ENCODE peak calls at places on chromosomes 1 and 21, in six cellular contexts. One of them, this sample, is unnamed.

GRCh38 chr1:231162970-231163830 is 1.3 kb downstream of the TRIM67 start:
- DNase-seq in NCI-H748 treated with DMSO at 0.1 percent for 48 hours: no peak
- DNase-seq in T follicular helper cell: no peak
- DNase-seq in heart right ventricle: no peak
- DNase-seq in stimulated activated CD8-positive, alpha-beta memory T cell treated with anti-CD3 and anti-CD28 coated beads, Interleukin-2, amount 100 ng/mL, for 48 hours: no peak
- DNase-seq in stimulated activated effector memory CD8-positive, alpha-beta T cell treated with anti-CD3 and anti-CD28 coated beads, Interleukin-12 subunit alpha, Interleukin-12 subunit beta, amount 100 ng/mL, for 72 hours: no peak
- DNase-seq in this sample: no peak

GRCh38 chr1:115807723-115808122 is 33.2 kb downstream of the NHLH2 start:
- DNase-seq in NCI-H748 treated with DMSO at 0.1 percent for 48 hours: peak; percentile 51
- DNase-seq in T follicular helper cell: peak; percentile 3
- DNase-seq in heart right ventricle: peak; percentile 59
- DNase-seq in stimulated activated CD8-positive, alpha-beta memory T cell treated with anti-CD3 and anti-CD28 coated beads, Interleukin-2, amount 100 ng/mL, for 48 hours: no peak
- DNase-seq in stimulated activated effector memory CD8-positive, alpha-beta T cell treated with anti-CD3 and anti-CD28 coated beads, Interleukin-12 subunit alpha, Interleukin-12 subunit beta, amount 100 ng/mL, for 72 hours: peak; percentile 27
- DNase-seq in this sample: peak; percentile 82

GRCh38 chr1:86950712-86951111 is 36.3 kb downstream of the HS2ST1 start:
- DNase-seq in NCI-H748 treated with DMSO at 0.1 percent for 48 hours: no peak
- DNase-seq in T follicular helper cell: no peak
- DNase-seq in heart right ventricle: no peak
- DNase-seq in stimulated activated CD8-positive, alpha-beta memory T cell treated with anti-CD3 and anti-CD28 coated beads, Interleukin-2, amount 100 ng/mL, for 48 hours: no peak
- DNase-seq in stimulated activated effector memory CD8-positive, alpha-beta T cell treated with anti-CD3 and anti-CD28 coated beads, Interleukin-12 subunit alpha, Interleukin-12 subunit beta, amount 100 ng/mL, for 72 hours: no peak
- DNase-seq in this sample: no peak

GRCh38 chr1:243323481-243323880 is 67.6 kb downstream of the SDCCAG8 start:
- DNase-seq in NCI-H748 treated with DMSO at 0.1 percent for 48 hours: no peak
- DNase-seq in T follicular helper cell: no peak
- DNase-seq in heart right ventricle: no peak
- DNase-seq in stimulated activated CD8-positive, alpha-beta memory T cell treated with anti-CD3 and anti-CD28 coated beads, Interleukin-2, amount 100 ng/mL, for 48 hours: no peak
- DNase-seq in stimulated activated effector memory CD8-positive, alpha-beta T cell treated with anti-CD3 and anti-CD28 coated beads, Interleukin-12 subunit alpha, Interleukin-12 subunit beta, amount 100 ng/mL, for 72 hours: no peak
- DNase-seq in this sample: no peak

GRCh38 chr21:18951291-18952038 is 547.9 kb upstream of the TMPRSS15 start:
- DNase-seq in NCI-H748 treated with DMSO at 0.1 percent for 48 hours: peak; percentile 33
- DNase-seq in T follicular helper cell: no peak
- DNase-seq in heart right ventricle: no peak
- DNase-seq in stimulated activated CD8-positive, alpha-beta memory T cell treated with anti-CD3 and anti-CD28 coated beads, Interleukin-2, amount 100 ng/mL, for 48 hours: no peak
- DNase-seq in stimulated activated effector memory CD8-positive, alpha-beta T cell treated with anti-CD3 and anti-CD28 coated beads, Interleukin-12 subunit alpha, Interleukin-12 subunit beta, amount 100 ng/mL, for 72 hours: no peak
- DNase-seq in this sample: no peak

GRCh38 chr1:46037597-46037936 is 94.9 kb downstream of the PIK3R3 start:
- DNase-seq in NCI-H748 treated with DMSO at 0.1 percent for 48 hours: no peak
- DNase-seq in T follicular helper cell: no peak
- DNase-seq in heart right ventricle: no peak
- DNase-seq in stimulated activated CD8-positive, alpha-beta memory T cell treated with anti-CD3 and anti-CD28 coated beads, Interleukin-2, amount 100 ng/mL, for 48 hours: no peak
- DNase-seq in stimulated activated effector memory CD8-positive, alpha-beta T cell treated with anti-CD3 and anti-CD28 coated beads, Interleukin-12 subunit alpha, Interleukin-12 subunit beta, amount 100 ng/mL, for 72 hours: no peak
- DNase-seq in this sample: peak; percentile 6

GRCh38 chr1:215923129-215923824 is 356.2 kb downstream of the KCTD3 start:
- DNase-seq in NCI-H748 treated with DMSO at 0.1 percent for 48 hours: no peak
- DNase-seq in T follicular helper cell: no peak
- DNase-seq in heart right ventricle: no peak
- DNase-seq in stimulated activated CD8-positive, alpha-beta memory T cell treated with anti-CD3 and anti-CD28 coated beads, Interleukin-2, amount 100 ng/mL, for 48 hours: no peak
- DNase-seq in stimulated activated effector memory CD8-positive, alpha-beta T cell treated with anti-CD3 and anti-CD28 coated beads, Interleukin-12 subunit alpha, Interleukin-12 subunit beta, amount 100 ng/mL, for 72 hours: no peak
- DNase-seq in this sample: peak; percentile 53

GRCh38 chr1:84721152-84721551 is 30.9 kb upstream of the SSX2IP start:
- DNase-seq in NCI-H748 treated with DMSO at 0.1 percent for 48 hours: no peak
- DNase-seq in T follicular helper cell: no peak
- DNase-seq in heart right ventricle: no peak
- DNase-seq in stimulated activated CD8-positive, alpha-beta memory T cell treated with anti-CD3 and anti-CD28 coated beads, Interleukin-2, amount 100 ng/mL, for 48 hours: no peak
- DNase-seq in stimulated activated effector memory CD8-positive, alpha-beta T cell treated with anti-CD3 and anti-CD28 coated beads, Interleukin-12 subunit alpha, Interleukin-12 subunit beta, amount 100 ng/mL, for 72 hours: no peak
- DNase-seq in this sample: peak; percentile 66

GRCh38 chr1:106022312-106022902 is 1034.1 kb upstream of the PRMT6 start:
- DNase-seq in NCI-H748 treated with DMSO at 0.1 percent for 48 hours: no peak
- DNase-seq in T follicular helper cell: no peak
- DNase-seq in heart right ventricle: no peak
- DNase-seq in stimulated activated CD8-positive, alpha-beta memory T cell treated with anti-CD3 and anti-CD28 coated beads, Interleukin-2, amount 100 ng/mL, for 48 hours: no peak
- DNase-seq in stimulated activated effector memory CD8-positive, alpha-beta T cell treated with anti-CD3 and anti-CD28 coated beads, Interleukin-12 subunit alpha, Interleukin-12 subunit beta, amount 100 ng/mL, for 72 hours: no peak
- DNase-seq in this sample: peak; percentile 40

GRCh38 chr1:67687649-67688048 is 2.6 kb downstream of the GADD45A start:
- DNase-seq in NCI-H748 treated with DMSO at 0.1 percent for 48 hours: no peak
- DNase-seq in T follicular helper cell: no peak
- DNase-seq in heart right ventricle: no peak
- DNase-seq in stimulated activated CD8-positive, alpha-beta memory T cell treated with anti-CD3 and anti-CD28 coated beads, Interleukin-2, amount 100 ng/mL, for 48 hours: no peak
- DNase-seq in stimulated activated effector memory CD8-positive, alpha-beta T cell treated with anti-CD3 and anti-CD28 coated beads, Interleukin-12 subunit alpha, Interleukin-12 subunit beta, amount 100 ng/mL, for 72 hours: no peak
- DNase-seq in this sample: peak; percentile 90

GRCh38 chr1:21703318-21703963 is 34.3 kb upstream of the RAP1GAP start:
- DNase-seq in NCI-H748 treated with DMSO at 0.1 percent for 48 hours: no peak
- DNase-seq in T follicular helper cell: no peak
- DNase-seq in heart right ventricle: no peak
- DNase-seq in stimulated activated CD8-positive, alpha-beta memory T cell treated with anti-CD3 and anti-CD28 coated beads, Interleukin-2, amount 100 ng/mL, for 48 hours: no peak
- DNase-seq in stimulated activated effector memory CD8-positive, alpha-beta T cell treated with anti-CD3 and anti-CD28 coated beads, Interleukin-12 subunit alpha, Interleukin-12 subunit beta, amount 100 ng/mL, for 72 hours: no peak
- DNase-seq in this sample: peak; percentile 58

GRCh38 chr1:26474824-26475223 is 2.6 kb downstream of the HMGN2 start:
- DNase-seq in NCI-H748 treated with DMSO at 0.1 percent for 48 hours: no peak
- DNase-seq in T follicular helper cell: no peak
- DNase-seq in heart right ventricle: no peak
- DNase-seq in stimulated activated CD8-positive, alpha-beta memory T cell treated with anti-CD3 and anti-CD28 coated beads, Interleukin-2, amount 100 ng/mL, for 48 hours: no peak
- DNase-seq in stimulated activated effector memory CD8-positive, alpha-beta T cell treated with anti-CD3 and anti-CD28 coated beads, Interleukin-12 subunit alpha, Interleukin-12 subunit beta, amount 100 ng/mL, for 72 hours: no peak
- DNase-seq in this sample: no peak

GRCh38 chr1:2604854-2605753 is 18.5 kb downstream of the PRXL2B start:
- DNase-seq in NCI-H748 treated with DMSO at 0.1 percent for 48 hours: no peak
- DNase-seq in T follicular helper cell: no peak
- DNase-seq in heart right ventricle: no peak
- DNase-seq in stimulated activated CD8-positive, alpha-beta memory T cell treated with anti-CD3 and anti-CD28 coated beads, Interleukin-2, amount 100 ng/mL, for 48 hours: no peak
- DNase-seq in stimulated activated effector memory CD8-positive, alpha-beta T cell treated with anti-CD3 and anti-CD28 coated beads, Interleukin-12 subunit alpha, Interleukin-12 subunit beta, amount 100 ng/mL, for 72 hours: no peak
- DNase-seq in this sample: no peak

GRCh38 chr1:229171934-229172333 is 99.0 kb upstream of the RAB4A start:
- DNase-seq in NCI-H748 treated with DMSO at 0.1 percent for 48 hours: peak; percentile 76
- DNase-seq in T follicular helper cell: no peak
- DNase-seq in heart right ventricle: no peak
- DNase-seq in stimulated activated CD8-positive, alpha-beta memory T cell treated with anti-CD3 and anti-CD28 coated beads, Interleukin-2, amount 100 ng/mL, for 48 hours: no peak
- DNase-seq in stimulated activated effector memory CD8-positive, alpha-beta T cell treated with anti-CD3 and anti-CD28 coated beads, Interleukin-12 subunit alpha, Interleukin-12 subunit beta, amount 100 ng/mL, for 72 hours: no peak
- DNase-seq in this sample: no peak

GRCh38 chr1:15732686-15733081 is 3.4 kb upstream of the SLC25A34 start:
- DNase-seq in NCI-H748 treated with DMSO at 0.1 percent for 48 hours: no peak
- DNase-seq in T follicular helper cell: no peak
- DNase-seq in heart right ventricle: no peak
- DNase-seq in stimulated activated CD8-positive, alpha-beta memory T cell treated with anti-CD3 and anti-CD28 coated beads, Interleukin-2, amount 100 ng/mL, for 48 hours: no peak
- DNase-seq in stimulated activated effector memory CD8-positive, alpha-beta T cell treated with anti-CD3 and anti-CD28 coated beads, Interleukin-12 subunit alpha, Interleukin-12 subunit beta, amount 100 ng/mL, for 72 hours: no peak
- DNase-seq in this sample: no peak

GRCh38 chr1:209648366-209648765 is 3.9 kb downstream of the LAMB3 start:
- DNase-seq in NCI-H748 treated with DMSO at 0.1 percent for 48 hours: no peak
- DNase-seq in T follicular helper cell: no peak
- DNase-seq in heart right ventricle: no peak
- DNase-seq in stimulated activated CD8-positive, alpha-beta memory T cell treated with anti-CD3 and anti-CD28 coated beads, Interleukin-2, amount 100 ng/mL, for 48 hours: no peak
- DNase-seq in stimulated activated effector memory CD8-positive, alpha-beta T cell treated with anti-CD3 and anti-CD28 coated beads, Interleukin-12 subunit alpha, Interleukin-12 subunit beta, amount 100 ng/mL, for 72 hours: no peak
- DNase-seq in this sample: no peak

GRCh38 chr1:36304521-36304920 is 1.6 kb upstream of the SH3D21 start:
- DNase-seq in NCI-H748 treated with DMSO at 0.1 percent for 48 hours: no peak
- DNase-seq in T follicular helper cell: no peak
- DNase-seq in heart right ventricle: no peak
- DNase-seq in stimulated activated CD8-positive, alpha-beta memory T cell treated with anti-CD3 and anti-CD28 coated beads, Interleukin-2, amount 100 ng/mL, for 48 hours: no peak
- DNase-seq in stimulated activated effector memory CD8-positive, alpha-beta T cell treated with anti-CD3 and anti-CD28 coated beads, Interleukin-12 subunit alpha, Interleukin-12 subunit beta, amount 100 ng/mL, for 72 hours: no peak
- DNase-seq in this sample: no peak

GRCh38 chr1:226903819-226904710 is 33.6 kb downstream of the PSEN2 start:
- DNase-seq in NCI-H748 treated with DMSO at 0.1 percent for 48 hours: no peak
- DNase-seq in T follicular helper cell: no peak
- DNase-seq in heart right ventricle: peak; percentile 37
- DNase-seq in stimulated activated CD8-positive, alpha-beta memory T cell treated with anti-CD3 and anti-CD28 coated beads, Interleukin-2, amount 100 ng/mL, for 48 hours: no peak
- DNase-seq in stimulated activated effector memory CD8-positive, alpha-beta T cell treated with anti-CD3 and anti-CD28 coated beads, Interleukin-12 subunit alpha, Interleukin-12 subunit beta, amount 100 ng/mL, for 72 hours: no peak
- DNase-seq in this sample: no peak

GRCh38 chr1:31753623-31754349 is 10.4 kb downstream of the ADGRB2 start:
- DNase-seq in NCI-H748 treated with DMSO at 0.1 percent for 48 hours: no peak
- DNase-seq in T follicular helper cell: no peak
- DNase-seq in heart right ventricle: peak; percentile 65
- DNase-seq in stimulated activated CD8-positive, alpha-beta memory T cell treated with anti-CD3 and anti-CD28 coated beads, Interleukin-2, amount 100 ng/mL, for 48 hours: no peak
- DNase-seq in stimulated activated effector memory CD8-positive, alpha-beta T cell treated with anti-CD3 and anti-CD28 coated beads, Interleukin-12 subunit alpha, Interleukin-12 subunit beta, amount 100 ng/mL, for 72 hours: no peak
- DNase-seq in this sample: no peak

GRCh38 chr1:97943354-97943753 is 22.5 kb upstream of the DPYD start:
- DNase-seq in NCI-H748 treated with DMSO at 0.1 percent for 48 hours: no peak
- DNase-seq in T follicular helper cell: no peak
- DNase-seq in heart right ventricle: no peak
- DNase-seq in stimulated activated CD8-positive, alpha-beta memory T cell treated with anti-CD3 and anti-CD28 coated beads, Interleukin-2, amount 100 ng/mL, for 48 hours: no peak
- DNase-seq in stimulated activated effector memory CD8-positive, alpha-beta T cell treated with anti-CD3 and anti-CD28 coated beads, Interleukin-12 subunit alpha, Interleukin-12 subunit beta, amount 100 ng/mL, for 72 hours: no peak
- DNase-seq in this sample: peak; percentile 86

GRCh38 chr1:227736814-227737432 is 1.7 kb downstream of the SNAP47 start:
- DNase-seq in NCI-H748 treated with DMSO at 0.1 percent for 48 hours: no peak
- DNase-seq in T follicular helper cell: no peak
- DNase-seq in heart right ventricle: no peak
- DNase-seq in stimulated activated CD8-positive, alpha-beta memory T cell treated with anti-CD3 and anti-CD28 coated beads, Interleukin-2, amount 100 ng/mL, for 48 hours: no peak
- DNase-seq in stimulated activated effector memory CD8-positive, alpha-beta T cell treated with anti-CD3 and anti-CD28 coated beads, Interleukin-12 subunit alpha, Interleukin-12 subunit beta, amount 100 ng/mL, for 72 hours: no peak
- DNase-seq in this sample: no peak

GRCh38 chr1:38221006-38221649 is 174.5 kb upstream of the POU3F1 start:
- DNase-seq in NCI-H748 treated with DMSO at 0.1 percent for 48 hours: no peak
- DNase-seq in T follicular helper cell: no peak
- DNase-seq in heart right ventricle: no peak
- DNase-seq in stimulated activated CD8-positive, alpha-beta memory T cell treated with anti-CD3 and anti-CD28 coated beads, Interleukin-2, amount 100 ng/mL, for 48 hours: no peak
- DNase-seq in stimulated activated effector memory CD8-positive, alpha-beta T cell treated with anti-CD3 and anti-CD28 coated beads, Interleukin-12 subunit alpha, Interleukin-12 subunit beta, amount 100 ng/mL, for 72 hours: no peak
- DNase-seq in this sample: peak; percentile 22

GRCh38 chr21:35084869-35085268 is 35.8 kb upstream of the RUNX1 start:
- DNase-seq in NCI-H748 treated with DMSO at 0.1 percent for 48 hours: no peak
- DNase-seq in T follicular helper cell: no peak
- DNase-seq in heart right ventricle: no peak
- DNase-seq in stimulated activated CD8-positive, alpha-beta memory T cell treated with anti-CD3 and anti-CD28 coated beads, Interleukin-2, amount 100 ng/mL, for 48 hours: no peak
- DNase-seq in stimulated activated effector memory CD8-positive, alpha-beta T cell treated with anti-CD3 and anti-CD28 coated beads, Interleukin-12 subunit alpha, Interleukin-12 subunit beta, amount 100 ng/mL, for 72 hours: no peak
- DNase-seq in this sample: peak; percentile 94

GRCh38 chr1:115811140-115811828 is 29.6 kb downstream of the NHLH2 start:
- DNase-seq in NCI-H748 treated with DMSO at 0.1 percent for 48 hours: no peak
- DNase-seq in T follicular helper cell: no peak
- DNase-seq in heart right ventricle: no peak
- DNase-seq in stimulated activated CD8-positive, alpha-beta memory T cell treated with anti-CD3 and anti-CD28 coated beads, Interleukin-2, amount 100 ng/mL, for 48 hours: no peak
- DNase-seq in stimulated activated effector memory CD8-positive, alpha-beta T cell treated with anti-CD3 and anti-CD28 coated beads, Interleukin-12 subunit alpha, Interleukin-12 subunit beta, amount 100 ng/mL, for 72 hours: no peak
- DNase-seq in this sample: no peak

GRCh38 chr1:233282582-233282886 is 13.0 kb downstream of the PCNX2 start:
- DNase-seq in NCI-H748 treated with DMSO at 0.1 percent for 48 hours: no peak
- DNase-seq in T follicular helper cell: no peak
- DNase-seq in heart right ventricle: no peak
- DNase-seq in stimulated activated CD8-positive, alpha-beta memory T cell treated with anti-CD3 and anti-CD28 coated beads, Interleukin-2, amount 100 ng/mL, for 48 hours: no peak
- DNase-seq in stimulated activated effector memory CD8-positive, alpha-beta T cell treated with anti-CD3 and anti-CD28 coated beads, Interleukin-12 subunit alpha, Interleukin-12 subunit beta, amount 100 ng/mL, for 72 hours: no peak
- DNase-seq in this sample: no peak

This sample was measured in ELR.